ENCODE peak calls at places on chromosomes 13 and 19, in four cellular contexts. T is GDM1; Q is stimulated activated CD4-positive, alpha-beta T cell treated with anti-CD3 and anti-CD28 coated beads, Interleukin-2, amount 100 ng/mL, for 48 hours; P is posterior cingulate gyrus. I is an unnamed sample.

GRCh38 chr13:88248393-88248792 is 577.2 kb downstream of the SLITRK5 start:
- DNase-seq in Q (no peak), T (no peak), P (no peak), I (no peak)

GRCh38 chr13:112670118-112670517 is 19.7 kb upstream of the ATP11A start:
- DNase-seq in P (no peak), T (no peak), Q (no peak), I (no peak)

GRCh38 chr19:48367855-48368254 is 3.7 kb downstream of the SYNGR4 start:
- DNase-seq in Q (no peak), P (no peak), T (no peak), I (no peak)

GRCh38 chr13:75558130-75558840 is 8.7 kb downstream of the UCHL3 start:
- DNase-seq in Q (no peak), P (no peak), T (no peak), I (no peak)

GRCh38 chr19:33763661-33764343 is 32.9 kb upstream of the KCTD15 start:
- DNase-seq in P (peak), T (no peak), Q (no peak), I (no peak)

GRCh38 chr19:40365613-40366401 is 17.3 kb downstream of the PLD3 start:
- DNase-seq in T (no peak), P (peak), Q (peak), I (peak)

GRCh38 chr13:40408602-40409001 is 257.8 kb downstream of the FOXO1 start:
- DNase-seq in T (no peak), P (no peak), Q (no peak), I (no peak)

GRCh38 chr19:34314437-34315313 is 50.3 kb upstream of the GPI start:
- DNase-seq in Q (no peak), T (no peak), P (no peak), I (no peak)

GRCh38 chr19:30391554-30392551 is 19.7 kb downstream of the ZNF536 start:
- DNase-seq in T (no peak), Q (no peak), P (no peak), I (no peak)

GRCh38 chr13:112781881-112782361 is 92.1 kb downstream of the ATP11A start:
- DNase-seq in Q (no peak), P (no peak), T (no peak), I (no peak)

GRCh38 chr13:111036665-111037064 is 78.4 kb upstream of the ARHGEF7 start:
- DNase-seq in T (no peak), P (no peak), Q (no peak), I (no peak)

GRCh38 chr13:31160857-31161582 is 684 bp downstream of the HSPH1 start:
- DNase-seq in Q (peak), P (peak), T (peak), I (peak)

GRCh38 chr13:102589291-102589822 is 7.4 kb upstream of the TPP2 start:
- DNase-seq in P (no peak), Q (no peak), T (no peak), I (no peak)

GRCh38 chr19:5171711-5172110 is 168.9 kb downstream of the PTPRS start:
- DNase-seq in T (no peak), Q (no peak), P (no peak), I (no peak)

I was measured in activated CD8-positive, alpha-beta T cell treated with anti-CD3 and anti-CD28 coated beads for 36 hours.